ENCODE peak calls at places on chromosome 11, in four cellular contexts. E is IMR-90, P is HCT116, D is iPS-NIHi11. I is an unnamed sample.

GRCh38 chr11:58781345-58781744 is 49.6 kb upstream of the GLYAT start:
- DNase-seq in E (no peak), P (no peak), D (no peak), I (no peak)

GRCh38 chr11:101916422-101916821 is at the start of gene ANGPTL5:
- DNase-seq in P (no peak), E (no peak), D (no peak), I (no peak)

GRCh38 chr11:66042227-66043007 is 6.5 kb downstream of the GAL3ST3 start:
- DNase-seq in E (no peak), P (no peak), D (no peak), I (no peak)

GRCh38 chr11:120039031-120039430 is 98.9 kb downstream of the TRIM29 start:
- DNase-seq in E (no peak), P (no peak), D (no peak), I (no peak)

GRCh38 chr11:30423886-30424285 is 101.0 kb downstream of the ARL14EP start:
- DNase-seq in E (no peak), P (no peak), D (peak; percentile 27), I (no peak)

GRCh38 chr11:37449146-37449545 is 851.1 kb upstream of the RAG2 start:
- DNase-seq in P (no peak), D (peak; percentile 9), E (peak; percentile 68), I (no peak)

GRCh38 chr11:77144854-77145428 is 16.9 kb downstream of the MYO7A start:
- DNase-seq in P (no peak), D (no peak), E (no peak), I (no peak)

GRCh38 chr11:31805629-31806185 is 5.4 kb downstream of the PAX6 start:
- DNase-seq in E (no peak), P (no peak), D (no peak), I (no peak)

GRCh38 chr11:70778828-70779365 is 380.6 kb downstream of the CTTN start:
- DNase-seq in P (no peak), D (no peak), E (no peak), I (no peak)

GRCh38 chr11:16261836-16262644 is 94.3 kb downstream of the SOX6 start:
- DNase-seq in D (no peak), E (no peak), P (no peak), I (no peak)

GRCh38 chr11:62671272-62671603 is 235 bp upstream of the UQCC3 start:
- DNase-seq in P (no peak), D (no peak), E (no peak), I (no peak)

GRCh38 chr11:119684361-119685072 is 44.5 kb downstream of the NECTIN1 start:
- DNase-seq in D (no peak), E (peak; percentile 75), P (no peak), I (no peak)

GRCh38 chr11:567629-568258 is 7.0 kb downstream of the RASSF7 start:
- DNase-seq in E (no peak), P (no peak), D (no peak), I (no peak)

GRCh38 chr11:130156108-130157022 is 3.2 kb upstream of the ST14 start:
- DNase-seq in P (no peak), E (no peak), D (no peak), I (no peak)

GRCh38 chr11:9600651-9601040 is 27.2 kb downstream of the WEE1 start:
- DNase-seq in P (peak; percentile 35), D (no peak), E (peak; percentile 53), I (peak; percentile 36)

GRCh38 chr11:2582958-2583604 is 116.7 kb downstream of the KCNQ1OT1 start:
- DNase-seq in P (no peak), D (peak; percentile 7), E (no peak), I (no peak)